ENCODE peak calls at places on chromosomes 1 and 21, in five cellular contexts. One of them, this sample, is unnamed.

GRCh38 chr1:213374369-213374768 is 323.3 kb downstream of the RPS6KC1 start:
- DNase-seq in stimulated activated CD4-positive, alpha-beta T cell treated with anti-CD3 and anti-CD28 coated beads, TNF-alpha, amount 100 ng/mL, for 24 hours: peak; percentile 17
- DNase-seq in Panc1: peak; percentile 20
- DNase-seq in CD8-positive, alpha-beta memory T cell: no peak
- DNase-seq in thoracic aorta: no peak
- DNase-seq in this sample: peak; percentile 55

GRCh38 chr1:11967028-11967547 is 13.2 kb upstream of the MFN2 start:
- DNase-seq in stimulated activated CD4-positive, alpha-beta T cell treated with anti-CD3 and anti-CD28 coated beads, TNF-alpha, amount 100 ng/mL, for 24 hours: no peak
- DNase-seq in Panc1: peak; percentile 63
- DNase-seq in CD8-positive, alpha-beta memory T cell: no peak
- DNase-seq in thoracic aorta: no peak
- DNase-seq in this sample: no peak

GRCh38 chr1:63731117-63732043 is 42.4 kb upstream of the ROR1 start:
- DNase-seq in stimulated activated CD4-positive, alpha-beta T cell treated with anti-CD3 and anti-CD28 coated beads, TNF-alpha, amount 100 ng/mL, for 24 hours: no peak
- DNase-seq in Panc1: peak; percentile 96
- DNase-seq in CD8-positive, alpha-beta memory T cell: no peak
- DNase-seq in thoracic aorta: no peak
- DNase-seq in this sample: no peak

GRCh38 chr1:99672500-99673213 is 26.7 kb downstream of the PALMD start:
- DNase-seq in stimulated activated CD4-positive, alpha-beta T cell treated with anti-CD3 and anti-CD28 coated beads, TNF-alpha, amount 100 ng/mL, for 24 hours: no peak
- DNase-seq in Panc1: no peak
- DNase-seq in CD8-positive, alpha-beta memory T cell: no peak
- DNase-seq in thoracic aorta: no peak
- DNase-seq in this sample: no peak

GRCh38 chr21:42542196-42542595 is 28.5 kb downstream of the SLC37A1 start:
- DNase-seq in stimulated activated CD4-positive, alpha-beta T cell treated with anti-CD3 and anti-CD28 coated beads, TNF-alpha, amount 100 ng/mL, for 24 hours: no peak
- DNase-seq in Panc1: no peak
- DNase-seq in CD8-positive, alpha-beta memory T cell: no peak
- DNase-seq in thoracic aorta: no peak
- DNase-seq in this sample: no peak

GRCh38 chr21:16370176-16370575 is 640.4 kb downstream of the USP25 start:
- DNase-seq in stimulated activated CD4-positive, alpha-beta T cell treated with anti-CD3 and anti-CD28 coated beads, TNF-alpha, amount 100 ng/mL, for 24 hours: no peak
- DNase-seq in Panc1: no peak
- DNase-seq in CD8-positive, alpha-beta memory T cell: no peak
- DNase-seq in thoracic aorta: no peak
- DNase-seq in this sample: no peak

GRCh38 chr1:40847023-40847740 is 15.0 kb downstream of the CITED4 start:
- DNase-seq in stimulated activated CD4-positive, alpha-beta T cell treated with anti-CD3 and anti-CD28 coated beads, TNF-alpha, amount 100 ng/mL, for 24 hours: no peak
- DNase-seq in Panc1: no peak
- DNase-seq in CD8-positive, alpha-beta memory T cell: no peak
- DNase-seq in thoracic aorta: no peak
- DNase-seq in this sample: no peak

GRCh38 chr1:211333906-211334305 is 7.3 kb downstream of the TRAF5 start:
- DNase-seq in stimulated activated CD4-positive, alpha-beta T cell treated with anti-CD3 and anti-CD28 coated beads, TNF-alpha, amount 100 ng/mL, for 24 hours: no peak
- DNase-seq in Panc1: no peak
- DNase-seq in CD8-positive, alpha-beta memory T cell: no peak
- DNase-seq in thoracic aorta: no peak
- DNase-seq in this sample: no peak

GRCh38 chr1:1808206-1808605 is 29.9 kb upstream of the NADK start:
- DNase-seq in stimulated activated CD4-positive, alpha-beta T cell treated with anti-CD3 and anti-CD28 coated beads, TNF-alpha, amount 100 ng/mL, for 24 hours: no peak
- DNase-seq in Panc1: no peak
- DNase-seq in CD8-positive, alpha-beta memory T cell: no peak
- DNase-seq in thoracic aorta: no peak
- DNase-seq in this sample: no peak

GRCh38 chr1:168386949-168387586 is 106.4 kb downstream of the TBX19 start:
- DNase-seq in stimulated activated CD4-positive, alpha-beta T cell treated with anti-CD3 and anti-CD28 coated beads, TNF-alpha, amount 100 ng/mL, for 24 hours: peak; percentile 51
- DNase-seq in Panc1: no peak
- DNase-seq in CD8-positive, alpha-beta memory T cell: peak; percentile 76
- DNase-seq in thoracic aorta: no peak
- DNase-seq in this sample: no peak

GRCh38 chr1:219798283-219799030 is 129.9 kb downstream of the SLC30A10 start:
- DNase-seq in stimulated activated CD4-positive, alpha-beta T cell treated with anti-CD3 and anti-CD28 coated beads, TNF-alpha, amount 100 ng/mL, for 24 hours: no peak
- DNase-seq in Panc1: no peak
- DNase-seq in CD8-positive, alpha-beta memory T cell: no peak
- DNase-seq in thoracic aorta: no peak
- DNase-seq in this sample: no peak

GRCh38 chr1:66393586-66394334 is 140.2 kb upstream of the SGIP1 start:
- DNase-seq in stimulated activated CD4-positive, alpha-beta T cell treated with anti-CD3 and anti-CD28 coated beads, TNF-alpha, amount 100 ng/mL, for 24 hours: no peak
- DNase-seq in Panc1: no peak
- DNase-seq in CD8-positive, alpha-beta memory T cell: no peak
- DNase-seq in thoracic aorta: no peak
- DNase-seq in this sample: no peak

GRCh38 chr1:238954865-238955264 is 431.5 kb upstream of the CHRM3 start:
- DNase-seq in stimulated activated CD4-positive, alpha-beta T cell treated with anti-CD3 and anti-CD28 coated beads, TNF-alpha, amount 100 ng/mL, for 24 hours: no peak
- DNase-seq in Panc1: no peak
- DNase-seq in CD8-positive, alpha-beta memory T cell: no peak
- DNase-seq in thoracic aorta: no peak
- DNase-seq in this sample: no peak